ENCODE peak calls at places on chromosomes 12 and 14, in eight cellular contexts. One of them, this sample, is unnamed.

GRCh38 chr12:39144613-39145061 is 239.2 kb upstream of the CPNE8 start:
- DNase-seq in activated naive CD4-positive, alpha-beta T cell treated with anti-CD3 and anti-CD28 coated beads, Interleukin-2, amount 10 ng/mL, durations not matched to agents 7 days and 5 days: no peak
- DNase-seq in activated CD4-positive, alpha-beta T cell treated with anti-CD3 and anti-CD28 coated beads for 48 hours: no peak
- DNase-seq in mucosa of gallbladder: no peak
- DNase-seq in central memory CD4-positive, alpha-beta T cell: no peak
- DNase-seq in non-pigmented ciliary epithelial cell: no peak
- DNase-seq in WTC11: peak
- DNase-seq in IMR-90: no peak
- DNase-seq in this sample: no peak

GRCh38 chr12:131264625-131265024 is 310.9 kb downstream of the ADGRD1 start:
- DNase-seq in IMR-90: no peak
- DNase-seq in non-pigmented ciliary epithelial cell: no peak
- DNase-seq in activated naive CD4-positive, alpha-beta T cell treated with anti-CD3 and anti-CD28 coated beads, Interleukin-2, amount 10 ng/mL, durations not matched to agents 7 days and 5 days: no peak
- DNase-seq in mucosa of gallbladder: peak
- DNase-seq in WTC11: no peak
- DNase-seq in activated CD4-positive, alpha-beta T cell treated with anti-CD3 and anti-CD28 coated beads for 48 hours: no peak
- DNase-seq in central memory CD4-positive, alpha-beta T cell: no peak
- DNase-seq in this sample: no peak

GRCh38 chr12:29762637-29763300 is 21.0 kb downstream of the TMTC1 start:
- DNase-seq in IMR-90: no peak
- DNase-seq in mucosa of gallbladder: peak
- DNase-seq in non-pigmented ciliary epithelial cell: no peak
- DNase-seq in WTC11: no peak
- DNase-seq in activated naive CD4-positive, alpha-beta T cell treated with anti-CD3 and anti-CD28 coated beads, Interleukin-2, amount 10 ng/mL, durations not matched to agents 7 days and 5 days: no peak
- DNase-seq in central memory CD4-positive, alpha-beta T cell: no peak
- DNase-seq in activated CD4-positive, alpha-beta T cell treated with anti-CD3 and anti-CD28 coated beads for 48 hours: no peak
- DNase-seq in this sample: no peak

GRCh38 chr12:56296207-56296785 is 3.8 kb downstream of the CS start:
- DNase-seq in central memory CD4-positive, alpha-beta T cell: no peak
- DNase-seq in IMR-90: no peak
- DNase-seq in non-pigmented ciliary epithelial cell: no peak
- DNase-seq in mucosa of gallbladder: no peak
- DNase-seq in activated CD4-positive, alpha-beta T cell treated with anti-CD3 and anti-CD28 coated beads for 48 hours: no peak
- DNase-seq in WTC11: no peak
- DNase-seq in activated naive CD4-positive, alpha-beta T cell treated with anti-CD3 and anti-CD28 coated beads, Interleukin-2, amount 10 ng/mL, durations not matched to agents 7 days and 5 days: no peak
- DNase-seq in this sample: no peak

GRCh38 chr14:56379956-56380355 is 199.6 kb upstream of the TMEM260 start:
- DNase-seq in central memory CD4-positive, alpha-beta T cell: no peak
- DNase-seq in activated CD4-positive, alpha-beta T cell treated with anti-CD3 and anti-CD28 coated beads for 48 hours: no peak
- DNase-seq in WTC11: no peak
- DNase-seq in non-pigmented ciliary epithelial cell: no peak
- DNase-seq in IMR-90: no peak
- DNase-seq in mucosa of gallbladder: no peak
- DNase-seq in activated naive CD4-positive, alpha-beta T cell treated with anti-CD3 and anti-CD28 coated beads, Interleukin-2, amount 10 ng/mL, durations not matched to agents 7 days and 5 days: no peak
- DNase-seq in this sample: no peak

GRCh38 chr12:131137836-131138637 is 184.3 kb downstream of the ADGRD1 start:
- DNase-seq in activated naive CD4-positive, alpha-beta T cell treated with anti-CD3 and anti-CD28 coated beads, Interleukin-2, amount 10 ng/mL, durations not matched to agents 7 days and 5 days: no peak
- DNase-seq in WTC11: no peak
- DNase-seq in IMR-90: no peak
- DNase-seq in non-pigmented ciliary epithelial cell: no peak
- DNase-seq in central memory CD4-positive, alpha-beta T cell: no peak
- DNase-seq in activated CD4-positive, alpha-beta T cell treated with anti-CD3 and anti-CD28 coated beads for 48 hours: no peak
- DNase-seq in mucosa of gallbladder: no peak
- DNase-seq in this sample: no peak

GRCh38 chr14:101347893-101348777 is 213.2 kb upstream of the DIO3 start:
- DNase-seq in mucosa of gallbladder: no peak
- DNase-seq in activated CD4-positive, alpha-beta T cell treated with anti-CD3 and anti-CD28 coated beads for 48 hours: no peak
- DNase-seq in non-pigmented ciliary epithelial cell: no peak
- DNase-seq in WTC11: no peak
- DNase-seq in central memory CD4-positive, alpha-beta T cell: no peak
- DNase-seq in activated naive CD4-positive, alpha-beta T cell treated with anti-CD3 and anti-CD28 coated beads, Interleukin-2, amount 10 ng/mL, durations not matched to agents 7 days and 5 days: no peak
- DNase-seq in IMR-90: no peak
- DNase-seq in this sample: no peak

GRCh38 chr12:114664661-114665320 is 19.2 kb downstream of the TBX3 start:
- DNase-seq in mucosa of gallbladder: no peak
- DNase-seq in central memory CD4-positive, alpha-beta T cell: no peak
- DNase-seq in activated CD4-positive, alpha-beta T cell treated with anti-CD3 and anti-CD28 coated beads for 48 hours: no peak
- DNase-seq in IMR-90: no peak
- DNase-seq in WTC11: no peak
- DNase-seq in activated naive CD4-positive, alpha-beta T cell treated with anti-CD3 and anti-CD28 coated beads, Interleukin-2, amount 10 ng/mL, durations not matched to agents 7 days and 5 days: no peak
- DNase-seq in non-pigmented ciliary epithelial cell: no peak
- DNase-seq in this sample: no peak

GRCh38 chr12:9673404-9674225 is 4.1 kb downstream of the CLEC2D start:
- DNase-seq in mucosa of gallbladder: peak
- DNase-seq in non-pigmented ciliary epithelial cell: peak
- DNase-seq in central memory CD4-positive, alpha-beta T cell: peak
- DNase-seq in activated CD4-positive, alpha-beta T cell treated with anti-CD3 and anti-CD28 coated beads for 48 hours: peak
- DNase-seq in IMR-90: peak
- DNase-seq in activated naive CD4-positive, alpha-beta T cell treated with anti-CD3 and anti-CD28 coated beads, Interleukin-2, amount 10 ng/mL, durations not matched to agents 7 days and 5 days: peak
- DNase-seq in WTC11: peak
- DNase-seq in this sample: no peak

GRCh38 chr14:40417777-40418401 is 985.7 kb upstream of the FBXO33 start:
- DNase-seq in WTC11: peak
- DNase-seq in non-pigmented ciliary epithelial cell: no peak
- DNase-seq in central memory CD4-positive, alpha-beta T cell: no peak
- DNase-seq in IMR-90: no peak
- DNase-seq in activated CD4-positive, alpha-beta T cell treated with anti-CD3 and anti-CD28 coated beads for 48 hours: peak
- DNase-seq in mucosa of gallbladder: peak
- DNase-seq in activated naive CD4-positive, alpha-beta T cell treated with anti-CD3 and anti-CD28 coated beads, Interleukin-2, amount 10 ng/mL, durations not matched to agents 7 days and 5 days: peak
- DNase-seq in this sample: peak

GRCh38 chr12:61676520-61676919 is 583.7 kb upstream of the USP15 start:
- DNase-seq in activated naive CD4-positive, alpha-beta T cell treated with anti-CD3 and anti-CD28 coated beads, Interleukin-2, amount 10 ng/mL, durations not matched to agents 7 days and 5 days: no peak
- DNase-seq in IMR-90: no peak
- DNase-seq in WTC11: no peak
- DNase-seq in central memory CD4-positive, alpha-beta T cell: no peak
- DNase-seq in mucosa of gallbladder: no peak
- DNase-seq in activated CD4-positive, alpha-beta T cell treated with anti-CD3 and anti-CD28 coated beads for 48 hours: no peak
- DNase-seq in non-pigmented ciliary epithelial cell: no peak
- DNase-seq in this sample: no peak

GRCh38 chr12:104507672-104508071 is 50.9 kb downstream of the CHST11 start:
- DNase-seq in central memory CD4-positive, alpha-beta T cell: no peak
- DNase-seq in mucosa of gallbladder: no peak
- DNase-seq in non-pigmented ciliary epithelial cell: no peak
- DNase-seq in IMR-90: no peak
- DNase-seq in WTC11: no peak
- DNase-seq in activated naive CD4-positive, alpha-beta T cell treated with anti-CD3 and anti-CD28 coated beads, Interleukin-2, amount 10 ng/mL, durations not matched to agents 7 days and 5 days: no peak
- DNase-seq in activated CD4-positive, alpha-beta T cell treated with anti-CD3 and anti-CD28 coated beads for 48 hours: no peak
- DNase-seq in this sample: no peak

GRCh38 chr14:99872786-99873440 is 79.7 kb downstream of the EML1 start:
- DNase-seq in activated naive CD4-positive, alpha-beta T cell treated with anti-CD3 and anti-CD28 coated beads, Interleukin-2, amount 10 ng/mL, durations not matched to agents 7 days and 5 days: no peak
- DNase-seq in central memory CD4-positive, alpha-beta T cell: no peak
- DNase-seq in WTC11: peak
- DNase-seq in activated CD4-positive, alpha-beta T cell treated with anti-CD3 and anti-CD28 coated beads for 48 hours: no peak
- DNase-seq in IMR-90: peak
- DNase-seq in non-pigmented ciliary epithelial cell: no peak
- DNase-seq in mucosa of gallbladder: no peak
- DNase-seq in this sample: peak

GRCh38 chr14:103767306-103767894 is 51.8 kb downstream of the ZFYVE21 start:
- DNase-seq in central memory CD4-positive, alpha-beta T cell: no peak
- DNase-seq in IMR-90: peak
- DNase-seq in mucosa of gallbladder: no peak
- DNase-seq in non-pigmented ciliary epithelial cell: no peak
- DNase-seq in activated naive CD4-positive, alpha-beta T cell treated with anti-CD3 and anti-CD28 coated beads, Interleukin-2, amount 10 ng/mL, durations not matched to agents 7 days and 5 days: no peak
- DNase-seq in activated CD4-positive, alpha-beta T cell treated with anti-CD3 and anti-CD28 coated beads for 48 hours: no peak
- DNase-seq in WTC11: no peak
- DNase-seq in this sample: no peak

GRCh38 chr14:100788517-100789365 is 37.2 kb upstream of the MEG3 start:
- DNase-seq in central memory CD4-positive, alpha-beta T cell: no peak
- DNase-seq in IMR-90: no peak
- DNase-seq in WTC11: no peak
- DNase-seq in activated naive CD4-positive, alpha-beta T cell treated with anti-CD3 and anti-CD28 coated beads, Interleukin-2, amount 10 ng/mL, durations not matched to agents 7 days and 5 days: no peak
- DNase-seq in non-pigmented ciliary epithelial cell: no peak
- DNase-seq in activated CD4-positive, alpha-beta T cell treated with anti-CD3 and anti-CD28 coated beads for 48 hours: no peak
- DNase-seq in mucosa of gallbladder: no peak
- DNase-seq in this sample: no peak

GRCh38 chr12:14768823-14769405 is 34.4 kb downstream of the WBP11 start:
- DNase-seq in non-pigmented ciliary epithelial cell: no peak
- DNase-seq in IMR-90: peak
- DNase-seq in central memory CD4-positive, alpha-beta T cell: peak
- DNase-seq in WTC11: peak
- DNase-seq in activated CD4-positive, alpha-beta T cell treated with anti-CD3 and anti-CD28 coated beads for 48 hours: peak
- DNase-seq in activated naive CD4-positive, alpha-beta T cell treated with anti-CD3 and anti-CD28 coated beads, Interleukin-2, amount 10 ng/mL, durations not matched to agents 7 days and 5 days: peak
- DNase-seq in mucosa of gallbladder: no peak
- DNase-seq in this sample: no peak

This sample was measured in iPS DF 19.7.